ENCODE peak calls at places on chromosome 19, in ten cellular contexts. F is heart right ventricle; L is CD8-positive, alpha-beta memory T cell; J is left lung; G is cardiac muscle cell; Y is breast epithelium; P is neural progenitor cell; S is naive thymus-derived CD4-positive, alpha-beta T cell; Q is sigmoid colon; X is CD8-positive, alpha-beta T cell. W is an unnamed sample. For H3K36me3, the result is how much of the 10 kb centered on the place peaks cover.

GRCh38 chr19:49436381-49437017 is 4.8 kb downstream of the SLC17A7 start:
- DNase-seq in F (no peak), L (peak), J (peak), G (peak), Y (no peak), P (peak), S (no peak), Q (no peak), X (peak), W (peak)

GRCh38 chr19:16060294-16060693 is 16.0 kb upstream of the TPM4 start:
- DNase-seq in F (no peak), L (no peak), J (no peak), G (no peak), Y (no peak), P (no peak), S (no peak), Q (no peak), X (no peak), W (no peak)

GRCh38 chr19:18156268-18156667 is 3.3 kb downstream of the PIK3R2 start:
- DNase-seq in F (no peak), L (no peak), J (no peak), G (no peak), Y (no peak), P (no peak), S (no peak), Q (no peak), X (no peak), W (no peak)

GRCh38 chr19:15298847-15299567 is 33.3 kb downstream of the BRD4 start:
- DNase-seq in F (no peak), L (no peak), J (no peak), G (no peak), Y (no peak), P (no peak), S (no peak), Q (no peak), X (no peak), W (no peak)

GRCh38 chr19:5932593-5933262 is 18.7 kb downstream of the CAPS start:
- DNase-seq in F (no peak), L (no peak), J (peak), G (no peak), Y (no peak), P (no peak), S (no peak), Q (no peak), X (no peak), W (no peak)

GRCh38 chr19:52170863-52171320 is 529 bp downstream of the ZNF836 start:
- DNase-seq in F (peak), L (no peak), J (peak), G (peak), Y (no peak), P (peak), S (no peak), Q (peak), X (no peak), W (peak)

GRCh38 chr19:35615036-35615435 is 2.5 kb downstream of the HAUS5 start:
- DNase-seq in F (no peak), L (no peak), J (no peak), G (no peak), Y (no peak), P (no peak), S (no peak), Q (no peak), X (no peak), W (no peak)

GRCh38 chr19:16462757-16463250 is 9.0 kb downstream of the EPS15L1 start:
- DNase-seq in F (no peak), L (no peak), J (no peak), G (no peak), Y (no peak), P (no peak), S (no peak), Q (no peak), X (no peak), W (no peak)

GRCh38 chr19:934865-935422 is 9.1 kb downstream of the ARID3A start:
- DNase-seq in F (peak), L (no peak), J (peak), G (no peak), Y (peak), P (no peak), S (no peak), Q (peak), X (no peak), W (peak)

GRCh38 chr19:34962281-34962944 is 1.6 kb downstream of the ZNF792 start:
- DNase-seq in F (peak), L (peak), J (no peak), G (no peak), Y (no peak), P (no peak), S (peak), Q (no peak), X (peak), W (no peak)

GRCh38 chr19:16541526-16542044 is 652 bp downstream of the CHERP start:
- DNase-seq in F (no peak), L (no peak), J (no peak), G (peak), Y (no peak), P (peak), S (no peak), Q (no peak), X (no peak), W (peak)

GRCh38 chr19:5540208-5540607 is 27.5 kb downstream of the TINCR start:
- DNase-seq in F (no peak), L (no peak), J (no peak), G (no peak), Y (no peak), P (no peak), S (no peak), Q (no peak), X (no peak), W (no peak)

GRCh38 chr19:33409035-33409434 is 35.5 kb downstream of the CEBPG start:
- DNase-seq in F (no peak), L (no peak), J (peak), G (no peak), Y (no peak), P (no peak), S (no peak), Q (peak), X (no peak), W (no peak)

GRCh38 chr19:16841391-16841926 is 12.3 kb downstream of the SIN3B start:
- DNase-seq in F (peak), L (no peak), J (peak), G (peak), Y (no peak), P (no peak), S (no peak), Q (no peak), X (no peak), W (no peak)

GRCh38 chr19:18306209-18306902 is 16.5 kb downstream of the LSM4 start:
- DNase-seq in F (no peak), L (no peak), J (no peak), G (no peak), Y (no peak), P (no peak), S (no peak), Q (no peak), X (no peak), W (no peak)

GRCh38 chr19:41870401-41870873 is 6.6 kb upstream of the CD79A start:
- DNase-seq in F (no peak), L (no peak), J (no peak), G (no peak), Y (no peak), P (no peak), S (no peak), Q (no peak), X (no peak), W (peak)

GRCh38 chr19:56538254-56538760 is 441 bp upstream of the ZFP28 start:
- DNase-seq in F (peak), L (peak), J (peak), G (peak), Y (peak), P (peak), S (peak), Q (peak), X (peak), W (peak)

GRCh38 chr19:52959613-52960295 is 2.9 kb downstream of the ZNF816 start:
- DNase-seq in F (no peak), L (no peak), J (no peak), G (no peak), Y (no peak), P (no peak), S (no peak), Q (no peak), X (no peak), W (no peak)

GRCh38 chr19:28341810-28342350 is 871.1 kb downstream of the UQCRFS1 start:
- DNase-seq in F (no peak), L (no peak), J (no peak), G (no peak), Y (no peak), P (no peak), S (no peak), Q (no peak), X (no peak), W (no peak)
- H3K4me3 ChIP-seq in F (no peak), L (no peak), J (no peak), G (no peak), Y (no peak), P (no peak), S (no peak), Q (no peak), X (no peak), W (no peak)

GRCh38 chr19:2678043-2678671 is 24.3 kb downstream of the GNG7 start:
- DNase-seq in F (no peak), L (no peak), J (no peak), G (no peak), Y (no peak), P (no peak), S (no peak), Q (no peak), X (no peak), W (no peak)
- H3K27ac ChIP-seq in F (no peak), L (no peak), J (no peak), G (no peak), Y (no peak), P (no peak), S (no peak), Q (no peak), X (no peak), W (no peak)

GRCh38 chr19:2043864-2044708 is 7.0 kb downstream of the MKNK2 start:
- DNase-seq in F (no peak), L (peak), J (no peak), G (no peak), Y (no peak), P (peak), S (no peak), Q (peak), X (no peak), W (peak)
- H3K36me3 ChIP-seq in F (under half), L (under half), J (half or more), G (under half), Y (under half), P (under half), S (half or more), Q (half or more), X (under half), W (under half)

GRCh38 chr19:3572855-3573161 is at the start of gene HMG20B:
- DNase-seq in F (no peak), L (no peak), J (no peak), G (no peak), Y (no peak), P (no peak), S (no peak), Q (no peak), X (no peak), W (no peak)

GRCh38 chr19:3573858-3574637 is 1.3 kb downstream of the HMG20B start:
- DNase-seq in F (peak), L (peak), J (peak), G (peak), Y (peak), P (peak), S (peak), Q (peak), X (peak), W (peak)

GRCh38 chr19:3572132-3572854 is 451 bp upstream of the HMG20B start:
- DNase-seq in F (peak), L (peak), J (peak), G (peak), Y (peak), P (peak), S (peak), Q (peak), X (peak), W (peak)

GRCh38 chr19:3575260-3575741 is 2.6 kb downstream of the HMG20B start:
- DNase-seq in F (no peak), L (no peak), J (no peak), G (peak), Y (no peak), P (peak), S (no peak), Q (no peak), X (no peak), W (no peak)

DNA sequence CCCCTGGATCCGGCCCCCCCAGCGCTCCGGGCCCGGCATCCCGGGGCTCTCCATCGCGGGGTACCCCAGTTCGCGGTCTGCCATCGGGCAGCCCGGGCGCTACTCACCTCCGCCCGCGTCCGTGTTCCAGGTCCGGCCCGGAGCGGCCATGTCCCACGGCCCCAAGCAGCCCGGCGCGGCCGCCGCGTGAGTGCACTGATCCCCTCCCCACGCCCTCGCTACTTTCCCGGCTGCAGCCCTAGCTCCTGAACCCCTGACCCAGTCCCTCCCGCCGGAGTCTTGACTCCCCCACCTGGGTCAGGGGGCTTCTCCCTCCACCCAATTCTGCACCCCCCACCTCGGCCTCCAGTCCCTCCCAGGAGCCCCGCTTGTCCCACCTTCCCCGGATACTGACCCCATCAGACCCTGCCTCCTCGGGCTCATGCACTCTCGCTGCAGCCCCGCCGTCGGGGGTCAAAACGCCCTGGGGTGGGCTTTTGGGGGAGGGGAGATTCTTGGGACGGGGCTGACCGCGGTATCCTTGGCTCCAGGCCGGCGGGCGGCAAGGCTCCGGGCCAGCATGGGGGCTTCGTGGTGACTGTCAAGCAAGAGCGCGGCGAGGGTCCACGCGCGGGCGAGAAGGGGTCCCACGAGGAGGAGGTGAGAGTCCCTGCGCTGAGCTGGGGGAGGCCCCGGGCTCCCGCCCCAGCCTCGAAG is 566 bp downstream of the HMG20B start:
- DNase-seq in F (no peak), L (no peak), J (peak), G (peak), Y (no peak), P (peak), S (no peak), Q (peak), X (peak), W (peak)
- H3K4me3 ChIP-seq in F (peak), L (peak), J (peak), G (peak), Y (peak), P (peak), S (peak), Q (peak), X (peak), W (peak)

GRCh38 chr19:38250821-38251563 is 5.2 kb downstream of the PPP1R14A start:
- DNase-seq in F (peak), L (no peak), J (peak), G (peak), Y (peak), P (no peak), S (no peak), Q (peak), X (no peak), W (peak)
- H3K27ac ChIP-seq in F (peak), L (no peak), J (peak), G (peak), Y (peak), P (no peak), S (no peak), Q (peak), X (no peak), W (peak)

W was measured in hepatocyte.